ENCODE peak calls at places on chromosome 3, in four cellular contexts. One of them, this sample, is unnamed.
A peak's percentile ranks its signal among the peaks of the same experiment; 100 is the strongest.

GRCh38 chr3:52779411-52780297 is 2.3 kb downstream of the ITIH1 start:
- DNase-seq in A549: no peak
- DNase-seq in GM12878: peak; percentile 41
- DNase-seq in HepG2: no peak
- DNase-seq in this sample: no peak

GRCh38 chr3:46356909-46357308 is 3.0 kb downstream of the CCR2 start:
- DNase-seq in A549: no peak
- DNase-seq in GM12878: no peak
- DNase-seq in HepG2: no peak
- DNase-seq in this sample: no peak

GRCh38 chr3:28901029-28901428 is 379.8 kb upstream of the RBMS3 start:
- DNase-seq in A549: no peak
- DNase-seq in GM12878: no peak
- DNase-seq in HepG2: no peak
- DNase-seq in this sample: no peak

GRCh38 chr3:141114816-141115458 is 63.8 kb downstream of the SPSB4 start:
- DNase-seq in A549: peak; percentile 38
- DNase-seq in GM12878: no peak
- DNase-seq in HepG2: peak; percentile 6
- DNase-seq in this sample: peak; percentile 50

GRCh38 chr3:105040026-105040622 is 326.6 kb upstream of the ALCAM start:
- DNase-seq in A549: no peak
- DNase-seq in GM12878: no peak
- DNase-seq in HepG2: no peak
- DNase-seq in this sample: no peak

GRCh38 chr3:113439576-113439975 is 1.7 kb downstream of the CFAP44 start:
- DNase-seq in A549: no peak
- DNase-seq in GM12878: no peak
- DNase-seq in HepG2: no peak
- DNase-seq in this sample: no peak

GRCh38 chr3:16589867-16590624 is 15.2 kb downstream of the DAZL start:
- DNase-seq in A549: no peak
- DNase-seq in GM12878: peak; percentile 64
- DNase-seq in HepG2: no peak
- DNase-seq in this sample: no peak

GRCh38 chr3:138307896-138308295 is 21.8 kb downstream of the NME9 start:
- DNase-seq in A549: no peak
- DNase-seq in GM12878: no peak
- DNase-seq in HepG2: no peak
- DNase-seq in this sample: no peak

GRCh38 chr3:163779396-163780344 is 1298.6 kb downstream of the SI start:
- DNase-seq in A549: no peak
- DNase-seq in GM12878: no peak
- DNase-seq in HepG2: peak; percentile 69
- DNase-seq in this sample: no peak

GRCh38 chr3:129305592-129306091 is 27.0 kb downstream of the HMCES start:
- DNase-seq in A549: no peak
- DNase-seq in GM12878: no peak
- DNase-seq in HepG2: no peak
- DNase-seq in this sample: peak; percentile 76

GRCh38 chr3:130626021-130626420 is 109.0 kb downstream of the COL6A6 start:
- DNase-seq in A549: no peak
- DNase-seq in GM12878: no peak
- DNase-seq in HepG2: no peak
- DNase-seq in this sample: no peak

GRCh38 chr3:179977356-179977755 is 59.4 kb downstream of the PEX5L start:
- DNase-seq in A549: no peak
- DNase-seq in GM12878: no peak
- DNase-seq in HepG2: no peak
- DNase-seq in this sample: no peak

GRCh38 chr3:179981646-179982045 is 55.1 kb downstream of the PEX5L start:
- DNase-seq in A549: no peak
- DNase-seq in GM12878: no peak
- DNase-seq in HepG2: no peak
- DNase-seq in this sample: no peak
- TF ChIP-seq BHLHE40 in A549: no peak
- TF ChIP-seq BHLHE40 in GM12878: no peak
- TF ChIP-seq BHLHE40 in HepG2: no peak
- TF ChIP-seq BHLHE40 in this sample: no peak

GRCh38 chr3:36894924-36895323 is 49.9 kb downstream of the TRANK1 start:
- DNase-seq in A549: no peak
- DNase-seq in GM12878: peak; percentile 26
- DNase-seq in HepG2: no peak
- DNase-seq in this sample: no peak

GRCh38 chr3:36893137-36893557 is 51.7 kb downstream of the TRANK1 start:
- DNase-seq in A549: no peak
- DNase-seq in GM12878: no peak
- DNase-seq in HepG2: no peak
- DNase-seq in this sample: no peak

GRCh38 chr3:36892457-36893136 is 52.3 kb downstream of the TRANK1 start:
- DNase-seq in A549: no peak
- DNase-seq in GM12878: no peak
- DNase-seq in HepG2: no peak
- DNase-seq in this sample: no peak

GRCh38 chr3:36891651-36892268 is 53.1 kb downstream of the TRANK1 start:
- DNase-seq in A549: no peak
- DNase-seq in GM12878: peak; percentile 70
- DNase-seq in HepG2: no peak
- DNase-seq in this sample: no peak

DNA sequence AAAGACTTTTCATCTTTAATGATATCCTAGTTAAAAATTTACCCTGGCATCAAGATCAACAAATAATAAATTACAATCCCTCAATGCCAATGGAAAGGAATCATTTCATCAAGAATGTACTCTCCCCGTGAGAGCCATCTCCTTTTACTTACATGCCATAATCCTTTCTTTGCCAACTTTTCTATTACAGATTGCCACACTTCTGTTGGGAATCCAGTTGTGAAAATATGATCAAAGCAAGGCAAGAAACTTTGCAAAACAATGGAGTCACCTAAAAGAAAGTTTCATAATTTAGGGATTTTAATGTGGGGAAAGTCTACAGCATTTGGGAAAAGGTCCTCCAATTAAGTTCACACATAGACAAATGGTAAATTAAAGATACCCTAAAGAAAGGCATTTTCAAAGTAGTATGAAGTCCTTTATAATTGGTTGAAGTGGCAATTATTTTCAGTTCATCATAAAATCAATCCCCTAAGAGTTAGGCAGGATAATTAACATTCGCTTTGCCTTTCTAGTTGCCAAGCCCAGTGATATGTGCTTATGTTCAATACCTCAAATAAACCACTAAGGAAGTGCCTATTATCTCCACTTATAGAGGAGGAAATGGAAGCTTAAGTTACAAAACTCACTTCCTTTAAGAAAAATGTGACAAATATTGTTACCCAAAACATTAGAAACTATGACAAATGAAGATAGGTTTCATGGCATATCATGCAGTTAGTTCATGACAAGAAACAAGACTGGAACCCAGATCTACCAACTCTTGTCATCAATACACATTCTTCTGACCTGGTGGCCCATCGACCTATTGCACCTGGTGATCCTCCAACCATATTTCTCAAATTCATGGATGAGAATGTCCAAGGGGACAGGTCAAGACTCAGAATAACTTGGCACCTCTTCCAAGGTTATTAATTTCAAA is 49.1 kb downstream of the TRANK1 start:
- DNase-seq in A549: no peak
- DNase-seq in GM12878: no peak
- DNase-seq in HepG2: no peak
- DNase-seq in this sample: no peak
- TF ChIP-seq JUNB in A549: no peak
- TF ChIP-seq JUNB in GM12878: no peak
- TF ChIP-seq JUNB in HepG2: no peak
- TF ChIP-seq JUNB in this sample: no peak

DNA sequence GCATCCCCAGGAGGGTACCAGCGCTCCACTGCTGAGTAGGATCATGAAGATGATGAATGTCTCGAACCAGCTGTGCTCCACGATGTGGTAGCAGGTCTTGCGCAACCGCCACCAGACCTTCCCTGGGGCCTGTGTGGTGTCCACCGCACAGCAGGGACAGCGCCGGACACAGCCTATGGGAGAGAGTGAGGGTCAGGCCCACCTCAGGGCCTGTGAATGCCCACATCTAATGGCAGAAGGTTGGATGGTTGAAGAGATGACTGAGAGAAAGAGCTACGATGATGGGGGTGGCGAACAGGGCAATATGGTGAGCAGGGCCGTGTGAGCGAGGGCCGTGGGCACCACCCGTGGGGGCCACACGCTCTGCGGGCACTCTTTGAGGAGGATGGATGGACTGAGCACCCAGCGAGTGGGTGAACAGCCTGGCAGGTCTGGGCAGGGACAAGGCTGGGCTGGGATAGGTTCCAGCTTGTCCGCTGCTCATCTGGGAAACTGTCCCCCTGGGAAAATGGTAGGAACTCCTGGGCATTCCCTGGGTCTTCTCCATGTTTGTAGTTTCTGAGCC is 74.1 kb downstream of the SCN5A start:
- DNase-seq in A549: no peak
- DNase-seq in GM12878: no peak
- DNase-seq in HepG2: no peak
- DNase-seq in this sample: no peak
- TF ChIP-seq BHLHE40 in A549: no peak
- TF ChIP-seq BHLHE40 in GM12878: no peak
- TF ChIP-seq BHLHE40 in HepG2: no peak
- TF ChIP-seq BHLHE40 in this sample: no peak

GRCh38 chr3:80537680-80538079 is 769.9 kb upstream of the ROBO1 start:
- DNase-seq in A549: no peak
- DNase-seq in GM12878: no peak
- DNase-seq in HepG2: no peak
- DNase-seq in this sample: no peak

GRCh38 chr3:80533553-80533952 is 765.8 kb upstream of the ROBO1 start:
- DNase-seq in A549: no peak
- DNase-seq in GM12878: no peak
- DNase-seq in HepG2: no peak
- DNase-seq in this sample: no peak
- TF ChIP-seq JUNB in A549: no peak
- TF ChIP-seq JUNB in GM12878: no peak
- TF ChIP-seq JUNB in HepG2: no peak
- TF ChIP-seq JUNB in this sample: no peak

DNA sequence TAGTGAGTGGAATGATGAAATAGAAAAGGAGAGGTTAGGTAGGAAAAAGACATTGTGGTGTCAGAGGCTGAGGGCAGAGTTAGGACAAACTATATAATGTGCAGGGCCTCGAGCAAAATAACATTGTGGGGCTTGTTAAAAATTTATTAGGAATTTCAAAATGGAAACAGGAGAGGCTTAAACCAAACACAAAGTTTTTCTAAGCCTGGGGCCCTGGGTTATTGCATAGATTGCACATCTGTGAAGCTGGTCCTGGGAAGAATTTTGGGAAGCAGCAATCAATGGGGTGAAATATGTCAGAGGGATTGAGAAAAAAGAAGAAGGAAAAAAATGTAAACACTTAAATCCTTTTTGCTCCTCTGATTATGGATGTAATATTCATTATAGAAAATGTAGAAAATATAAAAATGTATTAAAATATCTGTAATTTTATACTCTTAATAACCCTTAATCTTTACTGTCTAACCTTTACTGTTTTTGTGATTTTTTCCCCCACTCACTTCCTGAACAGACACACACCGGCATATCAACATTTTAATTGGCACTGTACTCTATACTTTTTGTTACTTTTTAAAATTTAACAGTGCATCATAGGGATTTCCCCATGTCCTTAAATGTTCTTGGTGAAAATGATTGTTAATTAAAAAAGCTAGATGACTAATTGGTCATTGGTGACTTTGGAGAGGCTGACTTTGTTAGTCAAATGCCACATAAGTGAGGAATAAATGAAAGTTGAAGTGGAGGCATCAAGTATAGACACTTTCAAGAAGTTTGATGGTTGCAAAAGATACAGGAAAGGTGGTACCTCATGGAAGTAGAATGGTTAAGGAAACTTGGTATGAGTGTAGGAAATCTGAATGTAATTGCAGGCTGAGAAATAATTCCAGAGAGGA is 183.4 kb downstream of the NFKBIZ start:
- DNase-seq in A549: no peak
- DNase-seq in GM12878: no peak
- DNase-seq in HepG2: no peak
- DNase-seq in this sample: no peak
- TF ChIP-seq BHLHE40 in A549: no peak
- TF ChIP-seq BHLHE40 in GM12878: no peak
- TF ChIP-seq BHLHE40 in HepG2: no peak
- TF ChIP-seq BHLHE40 in this sample: no peak

GRCh38 chr3:197734667-197735318 is 1.9 kb downstream of the RUBCN start:
- DNase-seq in A549: no peak
- DNase-seq in GM12878: peak; percentile 90
- DNase-seq in HepG2: no peak
- DNase-seq in this sample: no peak
- TF ChIP-seq JUNB in A549: no peak
- TF ChIP-seq JUNB in GM12878: peak; percentile 56
- TF ChIP-seq JUNB in HepG2: no peak
- TF ChIP-seq JUNB in this sample: no peak

This sample was measured in K562.